ENCODE peak calls at places on chromosomes 5 and 9, in four cellular contexts. E, D, Q and A are unnamed samples.

GRCh38 chr5:151020304-151021031 is at the start of gene GPX3:
- DNase-seq in E (peak; percentile 88), D (no peak), Q (peak; percentile 76), A (peak; percentile 93)

GRCh38 chr5:177600458-177601018 is 606 bp downstream of the B4GALT7 start:
- DNase-seq in E (no peak), D (peak; percentile 24), Q (peak; percentile 53), A (no peak)

GRCh38 chr5:67648201-67648671 is 451.6 kb upstream of the CD180 start:
- DNase-seq in E (peak; percentile 58), D (no peak), Q (peak; percentile 92), A (no peak)

GRCh38 chr9:8337834-8338233 is 538.3 kb upstream of the DMAC1 start:
- DNase-seq in E (no peak), D (no peak), Q (no peak), A (no peak)

GRCh38 chr5:79111387-79111959 is at the start of gene BHMT:
- DNase-seq in E (no peak), D (no peak), Q (no peak), A (no peak)

GRCh38 chr9:93612796-93613154 is 36.4 kb downstream of the PHF2 start:
- DNase-seq in E (no peak), D (no peak), Q (no peak), A (peak; percentile 55)

GRCh38 chr9:37908283-37908682 is 4.4 kb upstream of the SLC25A51 start:
- DNase-seq in E (no peak), D (no peak), Q (no peak), A (peak; percentile 24)

GRCh38 chr9:73640971-73641370 is 489.3 kb downstream of the ANXA1 start:
- DNase-seq in E (no peak), D (no peak), Q (no peak), A (no peak)

GRCh38 chr5:130471-131175 is 38.7 kb downstream of the PLEKHG4B start:
- DNase-seq in E (no peak), D (no peak), Q (peak; percentile 72), A (no peak)

GRCh38 chr9:114083693-114084092 is 5.6 kb upstream of the AMBP start:
- DNase-seq in E (no peak), D (peak; percentile 11), Q (no peak), A (no peak)

GRCh38 chr9:83981126-83981871 is 694 bp downstream of the RMI1 start:
- DNase-seq in E (no peak), D (no peak), Q (peak; percentile 83), A (no peak)

DNA sequence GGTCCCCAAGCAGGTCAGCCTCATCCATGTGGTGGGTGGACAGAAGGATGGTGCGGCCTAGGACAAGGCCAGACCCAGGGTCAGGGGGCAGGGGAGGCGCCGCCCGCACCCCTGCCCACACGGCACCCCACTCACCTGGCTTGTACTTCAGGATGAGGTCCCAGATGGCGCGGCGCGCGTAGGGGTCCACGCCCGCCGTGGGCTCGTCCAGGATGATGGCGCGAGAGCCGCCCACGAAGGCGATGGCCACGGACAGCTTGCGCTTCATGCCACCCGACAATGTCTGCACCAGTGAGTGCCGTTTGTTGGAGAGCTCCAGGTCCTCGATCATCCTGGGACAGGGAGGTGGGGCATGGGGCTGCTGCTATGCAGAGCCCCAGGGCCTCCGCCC is 12.5 kb downstream of the ABCA2 start:
- DNase-seq in E (no peak), D (no peak), Q (no peak), A (no peak)
- H3K9me3 ChIP-seq in E (no peaks in the 10 kb centered on the region), D (no peaks in the 10 kb centered on the region), Q (no peaks in the 10 kb centered on the region), A (no peaks in the 10 kb centered on the region)

GRCh38 chr5:167230414-167230813 is 1061.0 kb upstream of the WWC1 start:
- DNase-seq in E (no peak), D (no peak), Q (no peak), A (no peak)
- H3K9me3 ChIP-seq in E (peaks cover 13% of the 10 kb centered on the region), D (no peaks in the 10 kb centered on the region), Q (peaks cover 27% of the 10 kb centered on the region), A (peaks cover 65% of the 10 kb centered on the region)

GRCh38 chr9:105760053-105760452 is 65.7 kb downstream of the TMEM38B start:
- DNase-seq in E (no peak), D (no peak), Q (no peak), A (no peak)
- H3K9me3 ChIP-seq in E (peaks cover 7% of the 10 kb centered on the region), D (no peaks in the 10 kb centered on the region), Q (no peaks in the 10 kb centered on the region), A (no peaks in the 10 kb centered on the region)

GRCh38 chr5:141319202-141319601 is 1.4 kb downstream of the TAF7 start:
- DNase-seq in E (no peak), D (no peak), Q (no peak), A (no peak)
- H3K9me3 ChIP-seq in E (peaks cover 80% of the 10 kb centered on the region), D (peaks cover 36% of the 10 kb centered on the region), Q (peaks cover 49% of the 10 kb centered on the region), A (peaks cover 92% of the 10 kb centered on the region)

GRCh38 chr5:1428107-1428506 is 17.1 kb downstream of the SLC6A3 start:
- DNase-seq in E (no peak), D (no peak), Q (no peak), A (no peak)
- H3K9me3 ChIP-seq in E (peaks cover 36% of the 10 kb centered on the region), D (peaks cover 9% of the 10 kb centered on the region), Q (peaks cover 54% of the 10 kb centered on the region), A (peaks cover 53% of the 10 kb centered on the region)

GRCh38 chr5:179054036-179054785 is 6.0 kb upstream of the ZNF354C start:
- DNase-seq in E (no peak), D (no peak), Q (no peak), A (no peak)
- H3K9me3 ChIP-seq in E (no peaks in the 10 kb centered on the region), D (peaks cover 3% of the 10 kb centered on the region), Q (peaks cover 21% of the 10 kb centered on the region), A (no peaks in the 10 kb centered on the region)